ENCODE peak calls at places on chromosomes 1 and 21, in eight cellular contexts. One of them, this sample, is unnamed.

GRCh38 chr1:11967028-11967547 is 13.2 kb upstream of the MFN2 start:
- DNase-seq in M059J: peak; percentile 62
- DNase-seq in stimulated activated CD4-positive, alpha-beta T cell treated with anti-CD3 and anti-CD28 coated beads, Interleukin-1b, Interleukin-23, amount 100 ng/mL, for 24 hours: no peak
- DNase-seq in GM20000: peak; percentile 72
- DNase-seq in activated CD8-positive, alpha-beta memory T cell treated with anti-CD3 and anti-CD28 coated beads for 1 hour: no peak
- DNase-seq in AG09319: no peak
- DNase-seq in epithelial cell of esophagus: peak; percentile 83
- DNase-seq in thoracic aorta: no peak
- DNase-seq in this sample: no peak

GRCh38 chr1:67575861-67576260 is 109.1 kb upstream of the GADD45A start:
- DNase-seq in M059J: peak; percentile 77
- DNase-seq in stimulated activated CD4-positive, alpha-beta T cell treated with anti-CD3 and anti-CD28 coated beads, Interleukin-1b, Interleukin-23, amount 100 ng/mL, for 24 hours: no peak
- DNase-seq in GM20000: no peak
- DNase-seq in activated CD8-positive, alpha-beta memory T cell treated with anti-CD3 and anti-CD28 coated beads for 1 hour: no peak
- DNase-seq in AG09319: peak; percentile 69
- DNase-seq in epithelial cell of esophagus: peak; percentile 100
- DNase-seq in thoracic aorta: no peak
- DNase-seq in this sample: peak; percentile 86

GRCh38 chr1:87518794-87519193 is 190.1 kb downstream of the LMO4 start:
- DNase-seq in M059J: no peak
- DNase-seq in stimulated activated CD4-positive, alpha-beta T cell treated with anti-CD3 and anti-CD28 coated beads, Interleukin-1b, Interleukin-23, amount 100 ng/mL, for 24 hours: no peak
- DNase-seq in GM20000: no peak
- DNase-seq in activated CD8-positive, alpha-beta memory T cell treated with anti-CD3 and anti-CD28 coated beads for 1 hour: no peak
- DNase-seq in AG09319: no peak
- DNase-seq in epithelial cell of esophagus: no peak
- DNase-seq in thoracic aorta: no peak
- DNase-seq in this sample: no peak

GRCh38 chr1:108661030-108661609 is at the start of gene HENMT1:
- DNase-seq in M059J: no peak
- DNase-seq in stimulated activated CD4-positive, alpha-beta T cell treated with anti-CD3 and anti-CD28 coated beads, Interleukin-1b, Interleukin-23, amount 100 ng/mL, for 24 hours: peak; percentile 52
- DNase-seq in GM20000: peak; percentile 84
- DNase-seq in activated CD8-positive, alpha-beta memory T cell treated with anti-CD3 and anti-CD28 coated beads for 1 hour: peak; percentile 54
- DNase-seq in AG09319: peak; percentile 11
- DNase-seq in epithelial cell of esophagus: peak; percentile 57
- DNase-seq in thoracic aorta: no peak
- DNase-seq in this sample: no peak

GRCh38 chr1:177355575-177355974 is 184.8 kb downstream of the BRINP2 start:
- DNase-seq in M059J: peak; percentile 4
- DNase-seq in stimulated activated CD4-positive, alpha-beta T cell treated with anti-CD3 and anti-CD28 coated beads, Interleukin-1b, Interleukin-23, amount 100 ng/mL, for 24 hours: no peak
- DNase-seq in GM20000: no peak
- DNase-seq in activated CD8-positive, alpha-beta memory T cell treated with anti-CD3 and anti-CD28 coated beads for 1 hour: no peak
- DNase-seq in AG09319: no peak
- DNase-seq in epithelial cell of esophagus: peak; percentile 61
- DNase-seq in thoracic aorta: no peak
- DNase-seq in this sample: peak; percentile 4

GRCh38 chr21:42411197-42411869 is 7.6 kb downstream of the UBASH3A start:
- DNase-seq in M059J: no peak
- DNase-seq in stimulated activated CD4-positive, alpha-beta T cell treated with anti-CD3 and anti-CD28 coated beads, Interleukin-1b, Interleukin-23, amount 100 ng/mL, for 24 hours: no peak
- DNase-seq in GM20000: no peak
- DNase-seq in activated CD8-positive, alpha-beta memory T cell treated with anti-CD3 and anti-CD28 coated beads for 1 hour: no peak
- DNase-seq in AG09319: no peak
- DNase-seq in epithelial cell of esophagus: no peak
- DNase-seq in thoracic aorta: no peak
- DNase-seq in this sample: no peak

GRCh38 chr1:174225499-174226204 is 66.3 kb downstream of the RABGAP1L start:
- DNase-seq in M059J: no peak
- DNase-seq in stimulated activated CD4-positive, alpha-beta T cell treated with anti-CD3 and anti-CD28 coated beads, Interleukin-1b, Interleukin-23, amount 100 ng/mL, for 24 hours: no peak
- DNase-seq in GM20000: peak; percentile 46
- DNase-seq in activated CD8-positive, alpha-beta memory T cell treated with anti-CD3 and anti-CD28 coated beads for 1 hour: no peak
- DNase-seq in AG09319: no peak
- DNase-seq in epithelial cell of esophagus: no peak
- DNase-seq in thoracic aorta: no peak
- DNase-seq in this sample: no peak

GRCh38 chr1:16111771-16112557 is 38.5 kb upstream of the FAM131C start:
- DNase-seq in M059J: peak; percentile 87
- DNase-seq in stimulated activated CD4-positive, alpha-beta T cell treated with anti-CD3 and anti-CD28 coated beads, Interleukin-1b, Interleukin-23, amount 100 ng/mL, for 24 hours: no peak
- DNase-seq in GM20000: no peak
- DNase-seq in activated CD8-positive, alpha-beta memory T cell treated with anti-CD3 and anti-CD28 coated beads for 1 hour: no peak
- DNase-seq in AG09319: no peak
- DNase-seq in epithelial cell of esophagus: no peak
- DNase-seq in thoracic aorta: no peak
- DNase-seq in this sample: peak; percentile 48

GRCh38 chr1:188822248-188822647 is 1655.4 kb downstream of the BRINP3 start:
- DNase-seq in M059J: peak; percentile 10
- DNase-seq in stimulated activated CD4-positive, alpha-beta T cell treated with anti-CD3 and anti-CD28 coated beads, Interleukin-1b, Interleukin-23, amount 100 ng/mL, for 24 hours: no peak
- DNase-seq in GM20000: no peak
- DNase-seq in activated CD8-positive, alpha-beta memory T cell treated with anti-CD3 and anti-CD28 coated beads for 1 hour: no peak
- DNase-seq in AG09319: no peak
- DNase-seq in epithelial cell of esophagus: no peak
- DNase-seq in thoracic aorta: no peak
- DNase-seq in this sample: no peak

GRCh38 chr1:109792056-109792831 is 28.5 kb upstream of the EPS8L3 start:
- DNase-seq in M059J: peak; percentile 99
- DNase-seq in stimulated activated CD4-positive, alpha-beta T cell treated with anti-CD3 and anti-CD28 coated beads, Interleukin-1b, Interleukin-23, amount 100 ng/mL, for 24 hours: no peak
- DNase-seq in GM20000: no peak
- DNase-seq in activated CD8-positive, alpha-beta memory T cell treated with anti-CD3 and anti-CD28 coated beads for 1 hour: no peak
- DNase-seq in AG09319: peak; percentile 91
- DNase-seq in epithelial cell of esophagus: peak; percentile 61
- DNase-seq in thoracic aorta: no peak
- DNase-seq in this sample: peak; percentile 63